ENCODE peak calls at places on chromosomes 1 and 21, in seven cellular contexts. G, L, O, J, D, Z and W are unnamed samples.

GRCh38 chr1:89582571-89582970 is 50.3 kb upstream of the LRRC8C start:
- DNase-seq in G (no peak), L (no peak), O (no peak), J (no peak), D (no peak), Z (no peak), W (no peak)

GRCh38 chr1:3904843-3905185 is 4.7 kb upstream of the C1orf174 start:
- DNase-seq in G (no peak), L (no peak), O (no peak), J (no peak), D (no peak), Z (no peak), W (no peak)

GRCh38 chr1:42962641-42963377 is 4.1 kb upstream of the SLC2A1 start:
- DNase-seq in G (no peak), L (peak), O (no peak), J (no peak), D (no peak), Z (no peak), W (no peak)

GRCh38 chr1:225460737-225461532 is 33.1 kb upstream of the LBR start:
- DNase-seq in G (peak), L (peak), O (no peak), J (no peak), D (no peak), Z (no peak), W (no peak)

GRCh38 chr1:223771814-223772770 is 59.8 kb downstream of the CAPN2 start:
- DNase-seq in G (no peak), L (peak), O (peak), J (no peak), D (no peak), Z (peak), W (no peak)

GRCh38 chr1:185337221-185337620 is 20.2 kb upstream of the IVNS1ABP start:
- DNase-seq in G (no peak), L (peak), O (no peak), J (no peak), D (no peak), Z (no peak), W (no peak)

GRCh38 chr1:16258591-16259135 is 21.7 kb upstream of the CPLANE2 start:
- DNase-seq in G (no peak), L (peak), O (no peak), J (no peak), D (no peak), Z (no peak), W (no peak)

GRCh38 chr1:167121375-167122120 is 27.7 kb downstream of the STYXL2 start:
- DNase-seq in G (peak), L (peak), O (peak), J (peak), D (peak), Z (peak), W (no peak)

GRCh38 chr1:183283286-183283685 is 97.2 kb downstream of the LAMC2 start:
- DNase-seq in G (no peak), L (no peak), O (no peak), J (no peak), D (no peak), Z (no peak), W (no peak)

GRCh38 chr1:116664366-116664983 is 3.1 kb downstream of the IGSF3 start:
- DNase-seq in G (no peak), L (no peak), O (no peak), J (no peak), D (no peak), Z (no peak), W (no peak)

GRCh38 chr1:101025283-101025679 is 303 bp downstream of the DPH5 start:
- DNase-seq in G (no peak), L (peak), O (peak), J (peak), D (no peak), Z (no peak), W (no peak)

GRCh38 chr1:2151252-2151651 is 43.3 kb downstream of the FAAP20 start:
- DNase-seq in G (no peak), L (no peak), O (no peak), J (no peak), D (no peak), Z (peak), W (no peak)

GRCh38 chr1:21673277-21673780 is 4.2 kb upstream of the RAP1GAP start:
- DNase-seq in G (no peak), L (peak), O (peak), J (no peak), D (no peak), Z (peak), W (no peak)

GRCh38 chr1:15031251-15031930 is 122.2 kb upstream of the TMEM51 start:
- DNase-seq in G (no peak), L (peak), O (no peak), J (no peak), D (no peak), Z (no peak), W (no peak)

GRCh38 chr1:151238467-151238739 is 16.1 kb upstream of the PSMD4 start:
- DNase-seq in G (no peak), L (peak), O (peak), J (no peak), D (no peak), Z (no peak), W (no peak)

GRCh38 chr1:62341120-62341519 is 21.9 kb upstream of the KANK4 start:
- DNase-seq in G (no peak), L (no peak), O (no peak), J (no peak), D (no peak), Z (no peak), W (no peak)

GRCh38 chr1:4072754-4073153 is 172.7 kb upstream of the C1orf174 start:
- DNase-seq in G (no peak), L (no peak), O (no peak), J (no peak), D (no peak), Z (no peak), W (no peak)

GRCh38 chr21:39182484-39183271 is 573 bp downstream of the PSMG1 start:
- DNase-seq in G (no peak), L (peak), O (peak), J (no peak), D (no peak), Z (no peak), W (no peak)